ENCODE peak calls at places on chromosome 13, in nine cellular contexts. H, G, C, W, R, T, B, Z and K are unnamed samples.

GRCh38 chr13:87810920-87811344 is 139.8 kb downstream of the SLITRK5 start:
- DNase-seq in H (peak; percentile 51), G (no peak), C (no peak), W (no peak), R (no peak), T (no peak), B (no peak), Z (peak; percentile 81), K (no peak)

GRCh38 chr13:99777873-99778272 is 193.7 kb downstream of the ZIC5 start:
- DNase-seq in H (no peak), G (no peak), C (no peak), W (no peak), R (no peak), T (no peak), B (no peak), Z (no peak), K (no peak)

GRCh38 chr13:40812724-40813445 is 23.5 kb downstream of the SLC25A15 start:
- DNase-seq in H (no peak), G (no peak), C (no peak), W (no peak), R (no peak), T (no peak), B (no peak), Z (peak; percentile 3), K (no peak)

GRCh38 chr13:34162545-34162936 is 344.6 kb downstream of the RFC3 start:
- DNase-seq in H (no peak), G (no peak), C (no peak), W (no peak), R (no peak), T (no peak), B (no peak), Z (no peak), K (no peak)

GRCh38 chr13:77724092-77724491 is 26.6 kb downstream of the SLAIN1 start:
- DNase-seq in H (no peak), G (no peak), C (no peak), W (no peak), R (no peak), T (no peak), B (no peak), Z (no peak), K (no peak)

GRCh38 chr13:80475718-80476117 is 134.8 kb upstream of the SPRY2 start:
- DNase-seq in H (no peak), G (no peak), C (no peak), W (no peak), R (no peak), T (no peak), B (no peak), Z (no peak), K (no peak)

GRCh38 chr13:61463027-61463426 is 47.4 kb upstream of the PCDH20 start:
- DNase-seq in H (no peak), G (no peak), C (no peak), W (no peak), R (no peak), T (no peak), B (no peak), Z (no peak), K (no peak)

GRCh38 chr13:92255533-92255932 is 857.1 kb downstream of the GPC5 start:
- DNase-seq in H (no peak), G (no peak), C (no peak), W (no peak), R (no peak), T (no peak), B (no peak), Z (no peak), K (no peak)

GRCh38 chr13:47499358-47500150 is 501.5 kb downstream of the SUCLA2 start:
- DNase-seq in H (peak; percentile 36), G (no peak), C (no peak), W (no peak), R (no peak), T (no peak), B (no peak), Z (no peak), K (no peak)

GRCh38 chr13:112067121-112067741 is at the start of gene SOX1:
- DNase-seq in H (no peak), G (no peak), C (no peak), W (no peak), R (no peak), T (no peak), B (no peak), Z (no peak), K (no peak)

GRCh38 chr13:85529216-85529590 is 270.0 kb downstream of the SLITRK6 start:
- DNase-seq in H (no peak), G (no peak), C (no peak), W (no peak), R (no peak), T (no peak), B (no peak), Z (peak; percentile 22), K (no peak)

GRCh38 chr13:99439850-99440604 is 61.2 kb upstream of the TM9SF2 start:
- DNase-seq in H (peak; percentile 68), G (no peak), C (no peak), W (no peak), R (no peak), T (no peak), B (peak; percentile 53), Z (no peak), K (no peak)

GRCh38 chr13:66794340-66795031 is 435.6 kb downstream of the PCDH9 start:
- DNase-seq in H (no peak), G (no peak), C (no peak), W (no peak), R (no peak), T (no peak), B (no peak), Z (no peak), K (no peak)

GRCh38 chr13:31756346-31756745 is 17.0 kb downstream of the RXFP2 start:
- DNase-seq in H (no peak), G (no peak), C (no peak), W (no peak), R (no peak), T (no peak), B (no peak), Z (no peak), K (no peak)

GRCh38 chr13:20740021-20740420 is 33.7 kb downstream of the EEF1AKMT1 start:
- DNase-seq in H (no peak), G (no peak), C (no peak), W (no peak), R (no peak), T (no peak), B (no peak), Z (no peak), K (no peak)
- H3K4me1 ChIP-seq in H (no peaks in the 10 kb centered on the region), G (no peaks in the 10 kb centered on the region), C (no peaks in the 10 kb centered on the region), W (no peaks in the 10 kb centered on the region), R (no peaks in the 10 kb centered on the region), T (no peaks in the 10 kb centered on the region), B (no peaks in the 10 kb centered on the region), Z (no peaks in the 10 kb centered on the region), K (no peaks in the 10 kb centered on the region)

GRCh38 chr13:39406688-39407087 is 196.3 kb downstream of the LHFPL6 start:
- DNase-seq in H (no peak), G (no peak), C (no peak), W (no peak), R (no peak), T (no peak), B (no peak), Z (no peak), K (no peak)

GRCh38 chr13:39410089-39410901 is 192.7 kb downstream of the LHFPL6 start:
- DNase-seq in H (no peak), G (no peak), C (no peak), W (peak; percentile 65), R (no peak), T (no peak), B (no peak), Z (no peak), K (no peak)

GRCh38 chr13:39407786-39408185 is 195.2 kb downstream of the LHFPL6 start:
- DNase-seq in H (no peak), G (no peak), C (no peak), W (no peak), R (no peak), T (no peak), B (no peak), Z (no peak), K (no peak)

GRCh38 chr13:39407138-39407537 is 195.9 kb downstream of the LHFPL6 start:
- DNase-seq in H (no peak), G (no peak), C (no peak), W (no peak), R (no peak), T (no peak), B (no peak), Z (no peak), K (no peak)

GRCh38 chr13:39408512-39408911 is 194.5 kb downstream of the LHFPL6 start:
- DNase-seq in H (no peak), G (no peak), C (no peak), W (no peak), R (no peak), T (no peak), B (no peak), Z (no peak), K (no peak)
- H3K4me1 ChIP-seq in H (no peaks in the 10 kb centered on the region), G (peaks cover 56% of the 10 kb centered on the region), C (peaks cover 13% of the 10 kb centered on the region), W (peaks cover 3% of the 10 kb centered on the region), R (no peaks in the 10 kb centered on the region), T (peaks cover 35% of the 10 kb centered on the region), B (peaks cover 41% of the 10 kb centered on the region), Z (no peaks in the 10 kb centered on the region), K (no peaks in the 10 kb centered on the region)

GRCh38 chr13:114121496-114122466 is 10.6 kb downstream of the RASA3 start:
- DNase-seq in H (no peak), G (no peak), C (no peak), W (no peak), R (no peak), T (no peak), B (no peak), Z (no peak), K (no peak)
- H3K4me1 ChIP-seq in H (no peaks in the 10 kb centered on the region), G (peaks cover 35% of the 10 kb centered on the region), C (peaks cover 11% of the 10 kb centered on the region), W (peaks cover 30% of the 10 kb centered on the region), R (peaks cover 78% of the 10 kb centered on the region), T (peaks cover 49% of the 10 kb centered on the region), B (peaks cover 51% of the 10 kb centered on the region), Z (peaks cover 16% of the 10 kb centered on the region), K (peaks cover 58% of the 10 kb centered on the region)

GRCh38 chr13:110405597-110406450 is 98.7 kb downstream of the COL4A2 start:
- DNase-seq in H (no peak), G (no peak), C (no peak), W (no peak), R (no peak), T (no peak), B (no peak), Z (no peak), K (no peak)

GRCh38 chr13:110407021-110407420 is 99.9 kb downstream of the COL4A2 start:
- DNase-seq in H (no peak), G (no peak), C (no peak), W (no peak), R (no peak), T (no peak), B (no peak), Z (no peak), K (no peak)

GRCh38 chr13:110408286-110408685 is 101.2 kb downstream of the COL4A2 start:
- DNase-seq in H (no peak), G (no peak), C (no peak), W (no peak), R (no peak), T (no peak), B (no peak), Z (no peak), K (no peak)

GRCh38 chr13:110409581-110409992 is 102.5 kb downstream of the COL4A2 start:
- DNase-seq in H (no peak), G (no peak), C (peak; percentile 72), W (peak; percentile 91), R (no peak), T (no peak), B (peak; percentile 78), Z (no peak), K (no peak)

DNA sequence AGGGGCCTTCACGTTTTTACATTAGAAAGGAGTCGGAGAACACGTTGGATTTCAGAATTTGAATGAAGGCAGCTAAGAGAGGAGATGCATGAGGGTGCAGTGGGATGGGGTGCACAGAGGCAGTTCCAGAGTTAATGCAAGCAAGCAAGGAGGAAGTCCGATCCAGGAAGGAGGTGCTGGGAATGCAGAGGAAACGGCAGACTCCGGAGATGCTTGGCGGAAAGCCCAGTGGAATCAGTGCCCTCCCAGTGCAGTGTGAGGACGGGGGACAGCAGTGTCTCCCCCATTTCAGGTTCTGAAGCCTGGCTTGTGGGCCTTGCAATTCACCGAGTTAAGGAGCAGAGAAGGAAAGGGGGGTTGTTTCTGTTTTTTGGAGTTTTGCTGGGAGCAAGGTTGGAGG is 100.4 kb downstream of the COL4A2 start:
- DNase-seq in H (no peak), G (no peak), C (no peak), W (peak; percentile 48), R (no peak), T (no peak), B (no peak), Z (no peak), K (no peak)
- H3K4me1 ChIP-seq in H (peaks cover 19% of the 10 kb centered on the region), G (peaks cover 3% of the 10 kb centered on the region), C (peaks cover 36% of the 10 kb centered on the region), W (peaks cover 66% of the 10 kb centered on the region), R (no peaks in the 10 kb centered on the region), T (peaks cover 50% of the 10 kb centered on the region), B (peaks cover 74% of the 10 kb centered on the region), Z (peaks cover 25% of the 10 kb centered on the region), K (peaks cover 26% of the 10 kb centered on the region)